ENCODE peak calls at places on chromosome 13, in eight cellular contexts. J is RWPE1; F is activated naive CD4-positive, alpha-beta T cell; P is naive thymus-derived CD8-positive, alpha-beta T cell; M is activated T-cell treated with anti-CD3 and anti-CD28 coated beads, Interleukin-2, amount 50 U/mL, for 72 hours; V is kidney glomerular epithelial cell; W is midbrain; E is activated gamma-delta T cell treated with Interleukin-2 at 50 U/mL for 16 hours. T is an unnamed sample.

GRCh38 chr13:111925146-111925875 is 141.6 kb upstream of the SOX1 start:
- DNase-seq in J (no peak), F (no peak), P (no peak), M (no peak), V (no peak), W (no peak), E (no peak), T (no peak)

GRCh38 chr13:97367427-97367826 is 66.5 kb upstream of the RAP2A start:
- DNase-seq in J (peak; percentile 13), F (no peak), P (no peak), M (no peak), V (peak; percentile 86), W (peak; percentile 25), E (no peak), T (peak; percentile 19)

GRCh38 chr13:47112205-47112896 is 215.5 kb upstream of the HTR2A start:
- DNase-seq in J (peak; percentile 30), F (no peak), P (no peak), M (no peak), V (no peak), W (no peak), E (no peak), T (no peak)

GRCh38 chr13:48232420-48233096 is 448 bp upstream of the ITM2B start:
- DNase-seq in J (no peak), F (no peak), P (no peak), M (no peak), V (peak; percentile 43), W (no peak), E (no peak), T (no peak)

GRCh38 chr13:43054803-43055802 is 31.7 kb downstream of the DNAJC15 start:
- DNase-seq in J (no peak), F (no peak), P (no peak), M (peak; percentile 24), V (peak; percentile 78), W (peak; percentile 3), E (no peak), T (peak; percentile 14)

GRCh38 chr13:21014139-21014665 is 47.2 kb downstream of the LATS2 start:
- DNase-seq in J (no peak), F (no peak), P (no peak), M (no peak), V (no peak), W (no peak), E (no peak), T (no peak)

GRCh38 chr13:102877285-102877684 is 31.5 kb downstream of the ERCC5 start:
- DNase-seq in J (no peak), F (no peak), P (no peak), M (no peak), V (peak; percentile 29), W (no peak), E (no peak), T (no peak)

GRCh38 chr13:93765811-93766210 is 539.2 kb downstream of the GPC6 start:
- DNase-seq in J (no peak), F (no peak), P (no peak), M (no peak), V (no peak), W (no peak), E (no peak), T (no peak)

GRCh38 chr13:33328691-33329090 is 43.1 kb upstream of the STARD13 start:
- DNase-seq in J (no peak), F (no peak), P (no peak), M (no peak), V (no peak), W (no peak), E (no peak), T (no peak)

GRCh38 chr13:31242935-31243334 is 43.2 kb downstream of the B3GLCT start:
- DNase-seq in J (no peak), F (no peak), P (no peak), M (no peak), V (no peak), W (no peak), E (no peak), T (no peak)

T was measured in HS-5.